ENCODE peak calls at places on chromosomes 4 and X, in ten cellular contexts. One of them, this sample, is unnamed.

GRCh38 chr4:104592894-104593470 is 98.3 kb upstream of the CXXC4 start:
- DNase-seq in AG09309: no peak
- DNase-seq in NCI-H2081 treated with DMSO at 0.1 percent for 48 hours: no peak
- DNase-seq in T-helper 2 cell: no peak
- DNase-seq in psoas muscle: no peak
- DNase-seq in bronchial epithelial cell: no peak
- DNase-seq in upper lobe of right lung: no peak
- DNase-seq in head of caudate nucleus: no peak
- DNase-seq in GM12891: no peak
- DNase-seq in stimulated activated CD8-positive, alpha-beta memory T cell treated with anti-CD3 and anti-CD28 coated beads, Interleukin-15, amount 100 ng/mL, for 24 hours: no peak
- DNase-seq in this sample: no peak

GRCh38 chrX:3771756-3772155 is 58.3 kb upstream of the PRKX start:
- DNase-seq in AG09309: no peak
- DNase-seq in NCI-H2081 treated with DMSO at 0.1 percent for 48 hours: no peak
- DNase-seq in T-helper 2 cell: no peak
- DNase-seq in psoas muscle: no peak
- DNase-seq in bronchial epithelial cell: no peak
- DNase-seq in upper lobe of right lung: no peak
- DNase-seq in head of caudate nucleus: no peak
- DNase-seq in GM12891: no peak
- DNase-seq in stimulated activated CD8-positive, alpha-beta memory T cell treated with anti-CD3 and anti-CD28 coated beads, Interleukin-15, amount 100 ng/mL, for 24 hours: no peak
- DNase-seq in this sample: no peak

GRCh38 chrX:23844502-23845138 is 61.6 kb downstream of the SAT1 start:
- DNase-seq in AG09309: no peak
- DNase-seq in NCI-H2081 treated with DMSO at 0.1 percent for 48 hours: no peak
- DNase-seq in T-helper 2 cell: no peak
- DNase-seq in psoas muscle: no peak
- DNase-seq in bronchial epithelial cell: no peak
- DNase-seq in upper lobe of right lung: no peak
- DNase-seq in head of caudate nucleus: no peak
- DNase-seq in GM12891: no peak
- DNase-seq in stimulated activated CD8-positive, alpha-beta memory T cell treated with anti-CD3 and anti-CD28 coated beads, Interleukin-15, amount 100 ng/mL, for 24 hours: no peak
- DNase-seq in this sample: no peak

GRCh38 chr4:123997116-123997515 is 600.5 kb downstream of the SPRY1 start:
- DNase-seq in AG09309: no peak
- DNase-seq in NCI-H2081 treated with DMSO at 0.1 percent for 48 hours: peak; percentile 6
- DNase-seq in T-helper 2 cell: no peak
- DNase-seq in psoas muscle: no peak
- DNase-seq in bronchial epithelial cell: no peak
- DNase-seq in upper lobe of right lung: no peak
- DNase-seq in head of caudate nucleus: no peak
- DNase-seq in GM12891: no peak
- DNase-seq in stimulated activated CD8-positive, alpha-beta memory T cell treated with anti-CD3 and anti-CD28 coated beads, Interleukin-15, amount 100 ng/mL, for 24 hours: no peak
- DNase-seq in this sample: no peak

GRCh38 chr4:41137879-41138278 is 76.5 kb downstream of the APBB2 start:
- DNase-seq in AG09309: no peak
- DNase-seq in NCI-H2081 treated with DMSO at 0.1 percent for 48 hours: no peak
- DNase-seq in T-helper 2 cell: no peak
- DNase-seq in psoas muscle: no peak
- DNase-seq in bronchial epithelial cell: no peak
- DNase-seq in upper lobe of right lung: no peak
- DNase-seq in head of caudate nucleus: no peak
- DNase-seq in GM12891: no peak
- DNase-seq in stimulated activated CD8-positive, alpha-beta memory T cell treated with anti-CD3 and anti-CD28 coated beads, Interleukin-15, amount 100 ng/mL, for 24 hours: no peak
- DNase-seq in this sample: no peak

GRCh38 chrX:66021407-66021757 is 18.5 kb downstream of the VSIG4 start:
- DNase-seq in AG09309: no peak
- DNase-seq in NCI-H2081 treated with DMSO at 0.1 percent for 48 hours: no peak
- DNase-seq in T-helper 2 cell: no peak
- DNase-seq in psoas muscle: no peak
- DNase-seq in bronchial epithelial cell: no peak
- DNase-seq in upper lobe of right lung: no peak
- DNase-seq in head of caudate nucleus: no peak
- DNase-seq in GM12891: no peak
- DNase-seq in stimulated activated CD8-positive, alpha-beta memory T cell treated with anti-CD3 and anti-CD28 coated beads, Interleukin-15, amount 100 ng/mL, for 24 hours: no peak
- DNase-seq in this sample: no peak

GRCh38 chr4:3290889-3291321 is 1.9 kb upstream of the RGS12 start:
- DNase-seq in AG09309: no peak
- DNase-seq in NCI-H2081 treated with DMSO at 0.1 percent for 48 hours: no peak
- DNase-seq in T-helper 2 cell: no peak
- DNase-seq in psoas muscle: no peak
- DNase-seq in bronchial epithelial cell: no peak
- DNase-seq in upper lobe of right lung: peak; percentile 56
- DNase-seq in head of caudate nucleus: peak; percentile 9
- DNase-seq in GM12891: no peak
- DNase-seq in stimulated activated CD8-positive, alpha-beta memory T cell treated with anti-CD3 and anti-CD28 coated beads, Interleukin-15, amount 100 ng/mL, for 24 hours: no peak
- DNase-seq in this sample: no peak

GRCh38 chr4:89757154-89757723 is 79.7 kb downstream of the SNCA start:
- DNase-seq in AG09309: no peak
- DNase-seq in NCI-H2081 treated with DMSO at 0.1 percent for 48 hours: no peak
- DNase-seq in T-helper 2 cell: no peak
- DNase-seq in psoas muscle: no peak
- DNase-seq in bronchial epithelial cell: no peak
- DNase-seq in upper lobe of right lung: no peak
- DNase-seq in head of caudate nucleus: no peak
- DNase-seq in GM12891: no peak
- DNase-seq in stimulated activated CD8-positive, alpha-beta memory T cell treated with anti-CD3 and anti-CD28 coated beads, Interleukin-15, amount 100 ng/mL, for 24 hours: no peak
- DNase-seq in this sample: no peak

GRCh38 chr4:146235654-146236570 is 21.6 kb downstream of the REELD1 start:
- DNase-seq in AG09309: peak; percentile 4
- DNase-seq in NCI-H2081 treated with DMSO at 0.1 percent for 48 hours: no peak
- DNase-seq in T-helper 2 cell: no peak
- DNase-seq in psoas muscle: no peak
- DNase-seq in bronchial epithelial cell: no peak
- DNase-seq in upper lobe of right lung: no peak
- DNase-seq in head of caudate nucleus: no peak
- DNase-seq in GM12891: no peak
- DNase-seq in stimulated activated CD8-positive, alpha-beta memory T cell treated with anti-CD3 and anti-CD28 coated beads, Interleukin-15, amount 100 ng/mL, for 24 hours: no peak
- DNase-seq in this sample: no peak

GRCh38 chrX:143837444-143837843 is 46.4 kb upstream of the UBE2NL start:
- DNase-seq in AG09309: no peak
- DNase-seq in NCI-H2081 treated with DMSO at 0.1 percent for 48 hours: no peak
- DNase-seq in T-helper 2 cell: no peak
- DNase-seq in psoas muscle: no peak
- DNase-seq in bronchial epithelial cell: no peak
- DNase-seq in upper lobe of right lung: no peak
- DNase-seq in head of caudate nucleus: no peak
- DNase-seq in GM12891: no peak
- DNase-seq in stimulated activated CD8-positive, alpha-beta memory T cell treated with anti-CD3 and anti-CD28 coated beads, Interleukin-15, amount 100 ng/mL, for 24 hours: no peak
- DNase-seq in this sample: no peak

GRCh38 chrX:462853-463252 is 76.1 kb upstream of the PPP2R3B start:
- DNase-seq in AG09309: no peak
- DNase-seq in NCI-H2081 treated with DMSO at 0.1 percent for 48 hours: no peak
- DNase-seq in T-helper 2 cell: no peak
- DNase-seq in psoas muscle: no peak
- DNase-seq in bronchial epithelial cell: no peak
- DNase-seq in upper lobe of right lung: no peak
- DNase-seq in head of caudate nucleus: no peak
- DNase-seq in GM12891: no peak
- DNase-seq in stimulated activated CD8-positive, alpha-beta memory T cell treated with anti-CD3 and anti-CD28 coated beads, Interleukin-15, amount 100 ng/mL, for 24 hours: no peak
- DNase-seq in this sample: no peak

GRCh38 chr4:16226816-16227461 is 668 bp upstream of the TAPT1 start:
- DNase-seq in AG09309: no peak
- DNase-seq in NCI-H2081 treated with DMSO at 0.1 percent for 48 hours: no peak
- DNase-seq in T-helper 2 cell: peak; percentile 27
- DNase-seq in psoas muscle: peak; percentile 87
- DNase-seq in bronchial epithelial cell: no peak
- DNase-seq in upper lobe of right lung: peak; percentile 84
- DNase-seq in head of caudate nucleus: peak; percentile 46
- DNase-seq in GM12891: peak; percentile 23
- DNase-seq in stimulated activated CD8-positive, alpha-beta memory T cell treated with anti-CD3 and anti-CD28 coated beads, Interleukin-15, amount 100 ng/mL, for 24 hours: no peak
- DNase-seq in this sample: peak; percentile 25

GRCh38 chrX:43718956-43719355 is 62.9 kb downstream of the MAOA start:
- DNase-seq in AG09309: no peak
- DNase-seq in NCI-H2081 treated with DMSO at 0.1 percent for 48 hours: no peak
- DNase-seq in T-helper 2 cell: no peak
- DNase-seq in psoas muscle: no peak
- DNase-seq in bronchial epithelial cell: peak; percentile 57
- DNase-seq in upper lobe of right lung: no peak
- DNase-seq in head of caudate nucleus: no peak
- DNase-seq in GM12891: no peak
- DNase-seq in stimulated activated CD8-positive, alpha-beta memory T cell treated with anti-CD3 and anti-CD28 coated beads, Interleukin-15, amount 100 ng/mL, for 24 hours: no peak
- DNase-seq in this sample: no peak

GRCh38 chr4:154082760-154083530 is 294.1 kb upstream of the SFRP2 start:
- DNase-seq in AG09309: no peak
- DNase-seq in NCI-H2081 treated with DMSO at 0.1 percent for 48 hours: no peak
- DNase-seq in T-helper 2 cell: no peak
- DNase-seq in psoas muscle: no peak
- DNase-seq in bronchial epithelial cell: peak; percentile 5
- DNase-seq in upper lobe of right lung: no peak
- DNase-seq in head of caudate nucleus: no peak
- DNase-seq in GM12891: no peak
- DNase-seq in stimulated activated CD8-positive, alpha-beta memory T cell treated with anti-CD3 and anti-CD28 coated beads, Interleukin-15, amount 100 ng/mL, for 24 hours: no peak
- DNase-seq in this sample: no peak

GRCh38 chr4:38128478-38129451 is 168.6 kb downstream of the PTTG2 start:
- DNase-seq in AG09309: no peak
- DNase-seq in NCI-H2081 treated with DMSO at 0.1 percent for 48 hours: no peak
- DNase-seq in T-helper 2 cell: peak; percentile 96
- DNase-seq in psoas muscle: no peak
- DNase-seq in bronchial epithelial cell: peak; percentile 100
- DNase-seq in upper lobe of right lung: no peak
- DNase-seq in head of caudate nucleus: no peak
- DNase-seq in GM12891: no peak
- DNase-seq in stimulated activated CD8-positive, alpha-beta memory T cell treated with anti-CD3 and anti-CD28 coated beads, Interleukin-15, amount 100 ng/mL, for 24 hours: peak; percentile 33
- DNase-seq in this sample: peak; percentile 82

GRCh38 chr4:51894246-51894645 is 51.3 kb downstream of the DCUN1D4 start:
- DNase-seq in AG09309: no peak
- DNase-seq in NCI-H2081 treated with DMSO at 0.1 percent for 48 hours: no peak
- DNase-seq in T-helper 2 cell: no peak
- DNase-seq in psoas muscle: no peak
- DNase-seq in bronchial epithelial cell: peak; percentile 58
- DNase-seq in upper lobe of right lung: no peak
- DNase-seq in head of caudate nucleus: no peak
- DNase-seq in GM12891: no peak
- DNase-seq in stimulated activated CD8-positive, alpha-beta memory T cell treated with anti-CD3 and anti-CD28 coated beads, Interleukin-15, amount 100 ng/mL, for 24 hours: no peak
- DNase-seq in this sample: no peak

GRCh38 chr4:118400362-118400761 is 47.6 kb upstream of the PRSS12 start:
- DNase-seq in AG09309: no peak
- DNase-seq in NCI-H2081 treated with DMSO at 0.1 percent for 48 hours: no peak
- DNase-seq in T-helper 2 cell: no peak
- DNase-seq in psoas muscle: no peak
- DNase-seq in bronchial epithelial cell: peak; percentile 43
- DNase-seq in upper lobe of right lung: no peak
- DNase-seq in head of caudate nucleus: no peak
- DNase-seq in GM12891: no peak
- DNase-seq in stimulated activated CD8-positive, alpha-beta memory T cell treated with anti-CD3 and anti-CD28 coated beads, Interleukin-15, amount 100 ng/mL, for 24 hours: no peak
- DNase-seq in this sample: no peak

GRCh38 chrX:14529288-14529989 is at the start of gene GLRA2:
- DNase-seq in AG09309: no peak
- DNase-seq in NCI-H2081 treated with DMSO at 0.1 percent for 48 hours: no peak
- DNase-seq in T-helper 2 cell: peak; percentile 10
- DNase-seq in psoas muscle: no peak
- DNase-seq in bronchial epithelial cell: no peak
- DNase-seq in upper lobe of right lung: no peak
- DNase-seq in head of caudate nucleus: no peak
- DNase-seq in GM12891: no peak
- DNase-seq in stimulated activated CD8-positive, alpha-beta memory T cell treated with anti-CD3 and anti-CD28 coated beads, Interleukin-15, amount 100 ng/mL, for 24 hours: no peak
- DNase-seq in this sample: no peak

GRCh38 chr4:2662598-2662997 is 93.5 kb downstream of the TNIP2 start:
- DNase-seq in AG09309: peak; percentile 88
- DNase-seq in NCI-H2081 treated with DMSO at 0.1 percent for 48 hours: no peak
- DNase-seq in T-helper 2 cell: no peak
- DNase-seq in psoas muscle: no peak
- DNase-seq in bronchial epithelial cell: peak; percentile 72
- DNase-seq in upper lobe of right lung: no peak
- DNase-seq in head of caudate nucleus: no peak
- DNase-seq in GM12891: no peak
- DNase-seq in stimulated activated CD8-positive, alpha-beta memory T cell treated with anti-CD3 and anti-CD28 coated beads, Interleukin-15, amount 100 ng/mL, for 24 hours: no peak
- DNase-seq in this sample: no peak

GRCh38 chr4:155738548-155738947 is 20.3 kb upstream of the GUCY1B1 start:
- DNase-seq in AG09309: peak; percentile 51
- DNase-seq in NCI-H2081 treated with DMSO at 0.1 percent for 48 hours: no peak
- DNase-seq in T-helper 2 cell: no peak
- DNase-seq in psoas muscle: no peak
- DNase-seq in bronchial epithelial cell: no peak
- DNase-seq in upper lobe of right lung: no peak
- DNase-seq in head of caudate nucleus: no peak
- DNase-seq in GM12891: no peak
- DNase-seq in stimulated activated CD8-positive, alpha-beta memory T cell treated with anti-CD3 and anti-CD28 coated beads, Interleukin-15, amount 100 ng/mL, for 24 hours: no peak
- DNase-seq in this sample: no peak

GRCh38 chrX:55187281-55187680 is 32.9 kb upstream of the PAGE5 start:
- DNase-seq in AG09309: no peak
- DNase-seq in NCI-H2081 treated with DMSO at 0.1 percent for 48 hours: no peak
- DNase-seq in T-helper 2 cell: no peak
- DNase-seq in psoas muscle: no peak
- DNase-seq in bronchial epithelial cell: peak; percentile 62
- DNase-seq in upper lobe of right lung: no peak
- DNase-seq in head of caudate nucleus: no peak
- DNase-seq in GM12891: no peak
- DNase-seq in stimulated activated CD8-positive, alpha-beta memory T cell treated with anti-CD3 and anti-CD28 coated beads, Interleukin-15, amount 100 ng/mL, for 24 hours: no peak
- DNase-seq in this sample: no peak

GRCh38 chr4:88963817-88964216 is 93.2 kb downstream of the FAM13A start:
- DNase-seq in AG09309: no peak
- DNase-seq in NCI-H2081 treated with DMSO at 0.1 percent for 48 hours: no peak
- DNase-seq in T-helper 2 cell: peak; percentile 53
- DNase-seq in psoas muscle: no peak
- DNase-seq in bronchial epithelial cell: peak; percentile 94
- DNase-seq in upper lobe of right lung: no peak
- DNase-seq in head of caudate nucleus: no peak
- DNase-seq in GM12891: no peak
- DNase-seq in stimulated activated CD8-positive, alpha-beta memory T cell treated with anti-CD3 and anti-CD28 coated beads, Interleukin-15, amount 100 ng/mL, for 24 hours: no peak
- DNase-seq in this sample: no peak

GRCh38 chrX:153317306-153317705 is 4.3 kb downstream of the PNMA6F start:
- DNase-seq in AG09309: no peak
- DNase-seq in NCI-H2081 treated with DMSO at 0.1 percent for 48 hours: no peak
- DNase-seq in T-helper 2 cell: no peak
- DNase-seq in psoas muscle: no peak
- DNase-seq in bronchial epithelial cell: no peak
- DNase-seq in upper lobe of right lung: no peak
- DNase-seq in head of caudate nucleus: no peak
- DNase-seq in GM12891: no peak
- DNase-seq in stimulated activated CD8-positive, alpha-beta memory T cell treated with anti-CD3 and anti-CD28 coated beads, Interleukin-15, amount 100 ng/mL, for 24 hours: no peak
- DNase-seq in this sample: no peak

GRCh38 chr4:75432683-75433082 is 81.5 kb downstream of the RCHY1 start:
- DNase-seq in AG09309: no peak
- DNase-seq in NCI-H2081 treated with DMSO at 0.1 percent for 48 hours: no peak
- DNase-seq in T-helper 2 cell: peak; percentile 15
- DNase-seq in psoas muscle: no peak
- DNase-seq in bronchial epithelial cell: peak; percentile 13
- DNase-seq in upper lobe of right lung: no peak
- DNase-seq in head of caudate nucleus: no peak
- DNase-seq in GM12891: no peak
- DNase-seq in stimulated activated CD8-positive, alpha-beta memory T cell treated with anti-CD3 and anti-CD28 coated beads, Interleukin-15, amount 100 ng/mL, for 24 hours: no peak
- DNase-seq in this sample: no peak

GRCh38 chr4:87983996-87984395 is 8.5 kb downstream of the SPP1 start:
- DNase-seq in AG09309: no peak
- DNase-seq in NCI-H2081 treated with DMSO at 0.1 percent for 48 hours: no peak
- DNase-seq in T-helper 2 cell: no peak
- DNase-seq in psoas muscle: no peak
- DNase-seq in bronchial epithelial cell: no peak
- DNase-seq in upper lobe of right lung: no peak
- DNase-seq in head of caudate nucleus: no peak
- DNase-seq in GM12891: no peak
- DNase-seq in stimulated activated CD8-positive, alpha-beta memory T cell treated with anti-CD3 and anti-CD28 coated beads, Interleukin-15, amount 100 ng/mL, for 24 hours: no peak
- DNase-seq in this sample: no peak

GRCh38 chr4:187608001-187608421 is 387.6 kb upstream of the ZFP42 start:
- DNase-seq in AG09309: peak; percentile 73
- DNase-seq in NCI-H2081 treated with DMSO at 0.1 percent for 48 hours: no peak
- DNase-seq in T-helper 2 cell: no peak
- DNase-seq in psoas muscle: no peak
- DNase-seq in bronchial epithelial cell: peak; percentile 89
- DNase-seq in upper lobe of right lung: no peak
- DNase-seq in head of caudate nucleus: no peak
- DNase-seq in GM12891: no peak
- DNase-seq in stimulated activated CD8-positive, alpha-beta memory T cell treated with anti-CD3 and anti-CD28 coated beads, Interleukin-15, amount 100 ng/mL, for 24 hours: no peak
- DNase-seq in this sample: no peak

GRCh38 chrX:100648601-100649417 is 4.8 kb downstream of the SRPX2 start:
- DNase-seq in AG09309: no peak
- DNase-seq in NCI-H2081 treated with DMSO at 0.1 percent for 48 hours: no peak
- DNase-seq in T-helper 2 cell: no peak
- DNase-seq in psoas muscle: peak; percentile 49
- DNase-seq in bronchial epithelial cell: peak; percentile 54
- DNase-seq in upper lobe of right lung: no peak
- DNase-seq in head of caudate nucleus: no peak
- DNase-seq in GM12891: no peak
- DNase-seq in stimulated activated CD8-positive, alpha-beta memory T cell treated with anti-CD3 and anti-CD28 coated beads, Interleukin-15, amount 100 ng/mL, for 24 hours: no peak
- DNase-seq in this sample: no peak

GRCh38 chr4:54085284-54085683 is 14.7 kb upstream of the GSX2 start:
- DNase-seq in AG09309: peak; percentile 69
- DNase-seq in NCI-H2081 treated with DMSO at 0.1 percent for 48 hours: no peak
- DNase-seq in T-helper 2 cell: no peak
- DNase-seq in psoas muscle: peak; percentile 82
- DNase-seq in bronchial epithelial cell: peak; percentile 97
- DNase-seq in upper lobe of right lung: no peak
- DNase-seq in head of caudate nucleus: peak; percentile 82
- DNase-seq in GM12891: no peak
- DNase-seq in stimulated activated CD8-positive, alpha-beta memory T cell treated with anti-CD3 and anti-CD28 coated beads, Interleukin-15, amount 100 ng/mL, for 24 hours: no peak
- DNase-seq in this sample: no peak

This sample was measured in stimulated activated naive CD4-positive, alpha-beta T cell treated with Interleukin-2 at 50 U/mL for 16 hours.